ENCODE peak calls at places on chromosomes 1 and 21, in eight cellular contexts. One of them, this sample, is unnamed.

GRCh38 chr1:101816262-101816661 is 180.5 kb downstream of the OLFM3 start:
- DNase-seq in brain microvascular endothelial cell: no peak
- DNase-seq in GM12864: no peak
- DNase-seq in CD4-positive, alpha-beta T cell: no peak
- DNase-seq in GM20000: no peak
- DNase-seq in progenitor cell of endocrine pancreas: no peak
- DNase-seq in CD8-positive, alpha-beta T cell: no peak
- DNase-seq in bronchial epithelial cell: no peak
- DNase-seq in this sample: no peak

GRCh38 chr1:49544615-49545014 is 479.1 kb downstream of the AGBL4 start:
- DNase-seq in progenitor cell of endocrine pancreas: no peak
- DNase-seq in brain microvascular endothelial cell: no peak
- DNase-seq in CD4-positive, alpha-beta T cell: no peak
- DNase-seq in CD8-positive, alpha-beta T cell: no peak
- DNase-seq in GM20000: no peak
- DNase-seq in bronchial epithelial cell: no peak
- DNase-seq in GM12864: no peak
- DNase-seq in this sample: no peak

GRCh38 chr1:208048904-208049303 is 138.0 kb upstream of the CD34 start:
- DNase-seq in GM20000: no peak
- DNase-seq in bronchial epithelial cell: peak
- DNase-seq in CD4-positive, alpha-beta T cell: no peak
- DNase-seq in GM12864: no peak
- DNase-seq in brain microvascular endothelial cell: no peak
- DNase-seq in CD8-positive, alpha-beta T cell: no peak
- DNase-seq in progenitor cell of endocrine pancreas: no peak
- DNase-seq in this sample: no peak

GRCh38 chr1:85940621-85941306 is 215.8 kb downstream of the COL24A1 start:
- DNase-seq in CD8-positive, alpha-beta T cell: no peak
- DNase-seq in GM20000: no peak
- DNase-seq in brain microvascular endothelial cell: no peak
- DNase-seq in GM12864: no peak
- DNase-seq in bronchial epithelial cell: no peak
- DNase-seq in progenitor cell of endocrine pancreas: no peak
- DNase-seq in CD4-positive, alpha-beta T cell: no peak
- DNase-seq in this sample: no peak

GRCh38 chr1:202810615-202811295 is at the start of gene PCAT6:
- DNase-seq in CD8-positive, alpha-beta T cell: peak
- DNase-seq in GM20000: peak
- DNase-seq in GM12864: peak
- DNase-seq in progenitor cell of endocrine pancreas: peak
- DNase-seq in CD4-positive, alpha-beta T cell: peak
- DNase-seq in bronchial epithelial cell: peak
- DNase-seq in brain microvascular endothelial cell: peak
- DNase-seq in this sample: peak

GRCh38 chr1:234607091-234608025 is 2.6 kb downstream of the IRF2BP2 start:
- DNase-seq in GM12864: no peak
- DNase-seq in bronchial epithelial cell: no peak
- DNase-seq in brain microvascular endothelial cell: no peak
- DNase-seq in GM20000: no peak
- DNase-seq in progenitor cell of endocrine pancreas: no peak
- DNase-seq in CD8-positive, alpha-beta T cell: peak
- DNase-seq in CD4-positive, alpha-beta T cell: peak
- DNase-seq in this sample: no peak

GRCh38 chr1:55298167-55298894 is 83.2 kb upstream of the USP24 start:
- DNase-seq in CD4-positive, alpha-beta T cell: no peak
- DNase-seq in progenitor cell of endocrine pancreas: no peak
- DNase-seq in GM20000: no peak
- DNase-seq in bronchial epithelial cell: no peak
- DNase-seq in brain microvascular endothelial cell: no peak
- DNase-seq in CD8-positive, alpha-beta T cell: no peak
- DNase-seq in GM12864: no peak
- DNase-seq in this sample: no peak

GRCh38 chr1:92945748-92946270 is 15.5 kb downstream of the DIPK1A start:
- DNase-seq in CD8-positive, alpha-beta T cell: no peak
- DNase-seq in brain microvascular endothelial cell: no peak
- DNase-seq in progenitor cell of endocrine pancreas: no peak
- DNase-seq in CD4-positive, alpha-beta T cell: no peak
- DNase-seq in GM12864: no peak
- DNase-seq in GM20000: no peak
- DNase-seq in bronchial epithelial cell: no peak
- DNase-seq in this sample: no peak

GRCh38 chr1:62725255-62725654 is 37.1 kb upstream of the DOCK7 start:
- DNase-seq in GM20000: peak
- DNase-seq in progenitor cell of endocrine pancreas: no peak
- DNase-seq in CD4-positive, alpha-beta T cell: no peak
- DNase-seq in brain microvascular endothelial cell: peak
- DNase-seq in GM12864: no peak
- DNase-seq in CD8-positive, alpha-beta T cell: no peak
- DNase-seq in bronchial epithelial cell: peak
- DNase-seq in this sample: no peak

GRCh38 chr1:221548942-221549341 is 192.9 kb downstream of the DUSP10 start:
- DNase-seq in bronchial epithelial cell: no peak
- DNase-seq in CD8-positive, alpha-beta T cell: no peak
- DNase-seq in brain microvascular endothelial cell: no peak
- DNase-seq in GM12864: no peak
- DNase-seq in progenitor cell of endocrine pancreas: no peak
- DNase-seq in GM20000: no peak
- DNase-seq in CD4-positive, alpha-beta T cell: no peak
- DNase-seq in this sample: no peak

GRCh38 chr1:228882785-228883450 is 147.6 kb downstream of the RHOU start:
- DNase-seq in progenitor cell of endocrine pancreas: no peak
- DNase-seq in CD8-positive, alpha-beta T cell: no peak
- DNase-seq in CD4-positive, alpha-beta T cell: no peak
- DNase-seq in brain microvascular endothelial cell: no peak
- DNase-seq in GM12864: no peak
- DNase-seq in bronchial epithelial cell: no peak
- DNase-seq in GM20000: no peak
- DNase-seq in this sample: no peak

GRCh38 chr1:16120940-16121410 is 34.9 kb downstream of the EPHA2 start:
- DNase-seq in CD4-positive, alpha-beta T cell: no peak
- DNase-seq in CD8-positive, alpha-beta T cell: no peak
- DNase-seq in bronchial epithelial cell: peak
- DNase-seq in progenitor cell of endocrine pancreas: no peak
- DNase-seq in GM12864: no peak
- DNase-seq in GM20000: no peak
- DNase-seq in brain microvascular endothelial cell: no peak
- DNase-seq in this sample: no peak

GRCh38 chr1:181424786-181425403 is 58.4 kb upstream of the CACNA1E start:
- DNase-seq in GM12864: no peak
- DNase-seq in bronchial epithelial cell: peak
- DNase-seq in GM20000: peak
- DNase-seq in CD8-positive, alpha-beta T cell: peak
- DNase-seq in CD4-positive, alpha-beta T cell: peak
- DNase-seq in progenitor cell of endocrine pancreas: peak
- DNase-seq in brain microvascular endothelial cell: peak
- DNase-seq in this sample: peak

GRCh38 chr1:16420719-16421118 is 16.5 kb downstream of the SPATA21 start:
- DNase-seq in GM12864: peak
- DNase-seq in GM20000: peak
- DNase-seq in bronchial epithelial cell: no peak
- DNase-seq in CD8-positive, alpha-beta T cell: peak
- DNase-seq in brain microvascular endothelial cell: no peak
- DNase-seq in progenitor cell of endocrine pancreas: no peak
- DNase-seq in CD4-positive, alpha-beta T cell: peak
- DNase-seq in this sample: no peak

GRCh38 chr1:198771562-198772153 is 132.8 kb downstream of the PTPRC start:
- DNase-seq in CD4-positive, alpha-beta T cell: no peak
- DNase-seq in GM12864: no peak
- DNase-seq in bronchial epithelial cell: peak
- DNase-seq in CD8-positive, alpha-beta T cell: no peak
- DNase-seq in progenitor cell of endocrine pancreas: no peak
- DNase-seq in GM20000: peak
- DNase-seq in brain microvascular endothelial cell: peak
- DNase-seq in this sample: no peak

GRCh38 chr21:44984792-44985440 is 45.1 kb downstream of the SLX9 start:
- DNase-seq in bronchial epithelial cell: no peak
- DNase-seq in GM20000: no peak
- DNase-seq in CD4-positive, alpha-beta T cell: no peak
- DNase-seq in GM12864: no peak
- DNase-seq in CD8-positive, alpha-beta T cell: no peak
- DNase-seq in brain microvascular endothelial cell: no peak
- DNase-seq in progenitor cell of endocrine pancreas: no peak
- DNase-seq in this sample: no peak

GRCh38 chr1:180027949-180028445 is 73.4 kb downstream of the CEP350 start:
- DNase-seq in GM12864: no peak
- DNase-seq in bronchial epithelial cell: peak
- DNase-seq in CD8-positive, alpha-beta T cell: no peak
- DNase-seq in CD4-positive, alpha-beta T cell: no peak
- DNase-seq in progenitor cell of endocrine pancreas: no peak
- DNase-seq in brain microvascular endothelial cell: peak
- DNase-seq in GM20000: no peak
- DNase-seq in this sample: no peak

DNA sequence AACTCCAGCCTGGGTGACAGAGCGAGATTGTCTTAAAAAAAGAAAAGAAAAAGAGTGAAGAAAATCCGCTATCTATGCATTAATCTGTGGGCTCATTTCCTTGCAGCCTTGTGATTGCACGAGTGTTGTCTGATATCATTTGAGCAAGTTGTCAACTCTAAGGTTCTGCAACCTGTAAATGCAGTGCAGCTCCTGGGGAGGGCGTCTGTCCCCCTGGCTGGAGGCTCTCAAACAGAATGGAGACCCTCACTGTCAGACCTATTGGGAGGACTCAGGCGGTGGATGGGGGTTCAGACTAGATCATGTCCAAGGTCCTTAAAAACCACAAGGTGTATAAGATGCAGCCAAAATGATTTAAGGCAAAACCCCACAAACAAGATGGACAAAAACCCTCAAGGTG is 6.2 kb downstream of the CORT start:
- DNase-seq in progenitor cell of endocrine pancreas: no peak
- DNase-seq in CD4-positive, alpha-beta T cell: no peak
- DNase-seq in GM20000: no peak
- DNase-seq in brain microvascular endothelial cell: no peak
- DNase-seq in CD8-positive, alpha-beta T cell: no peak
- DNase-seq in GM12864: no peak
- DNase-seq in bronchial epithelial cell: no peak
- DNase-seq in this sample: no peak
- TF ChIP-seq CTCF in progenitor cell of endocrine pancreas: no peak
- TF ChIP-seq CTCF in CD4-positive, alpha-beta T cell: no peak
- TF ChIP-seq CTCF in GM20000: no peak
- TF ChIP-seq CTCF in brain microvascular endothelial cell: peak
- TF ChIP-seq CTCF in CD8-positive, alpha-beta T cell: no peak
- TF ChIP-seq CTCF in GM12864: no peak
- TF ChIP-seq CTCF in bronchial epithelial cell: peak
- TF ChIP-seq CTCF in this sample: no peak

GRCh38 chr1:21666572-21667320 is 2.4 kb downstream of the RAP1GAP start:
- DNase-seq in bronchial epithelial cell: no peak
- DNase-seq in GM12864: no peak
- DNase-seq in CD8-positive, alpha-beta T cell: no peak
- DNase-seq in progenitor cell of endocrine pancreas: no peak
- DNase-seq in brain microvascular endothelial cell: no peak
- DNase-seq in GM20000: no peak
- DNase-seq in CD4-positive, alpha-beta T cell: no peak
- DNase-seq in this sample: no peak

GRCh38 chr1:21669033-21669286 is 197 bp downstream of the RAP1GAP start:
- DNase-seq in bronchial epithelial cell: no peak
- DNase-seq in brain microvascular endothelial cell: no peak
- DNase-seq in CD4-positive, alpha-beta T cell: no peak
- DNase-seq in GM12864: no peak
- DNase-seq in progenitor cell of endocrine pancreas: no peak
- DNase-seq in GM20000: no peak
- DNase-seq in CD8-positive, alpha-beta T cell: no peak
- DNase-seq in this sample: no peak

GRCh38 chr1:21669287-21670058 is at the start of gene RAP1GAP:
- DNase-seq in CD4-positive, alpha-beta T cell: no peak
- DNase-seq in GM20000: peak
- DNase-seq in GM12864: no peak
- DNase-seq in CD8-positive, alpha-beta T cell: peak
- DNase-seq in bronchial epithelial cell: no peak
- DNase-seq in progenitor cell of endocrine pancreas: no peak
- DNase-seq in brain microvascular endothelial cell: no peak
- DNase-seq in this sample: no peak

GRCh38 chr1:21667348-21668231 is 1.6 kb downstream of the RAP1GAP start:
- DNase-seq in CD4-positive, alpha-beta T cell: no peak
- DNase-seq in GM20000: peak
- DNase-seq in progenitor cell of endocrine pancreas: no peak
- DNase-seq in brain microvascular endothelial cell: no peak
- DNase-seq in bronchial epithelial cell: no peak
- DNase-seq in GM12864: no peak
- DNase-seq in CD8-positive, alpha-beta T cell: no peak
- DNase-seq in this sample: no peak

GRCh38 chr1:21668232-21669032 is 725 bp downstream of the RAP1GAP start:
- DNase-seq in progenitor cell of endocrine pancreas: no peak
- DNase-seq in bronchial epithelial cell: no peak
- DNase-seq in CD8-positive, alpha-beta T cell: no peak
- DNase-seq in brain microvascular endothelial cell: no peak
- DNase-seq in CD4-positive, alpha-beta T cell: no peak
- DNase-seq in GM20000: peak
- DNase-seq in GM12864: no peak
- DNase-seq in this sample: no peak
- TF ChIP-seq CTCF in progenitor cell of endocrine pancreas: peak
- TF ChIP-seq CTCF in bronchial epithelial cell: no peak
- TF ChIP-seq CTCF in CD8-positive, alpha-beta T cell: no peak
- TF ChIP-seq CTCF in brain microvascular endothelial cell: peak
- TF ChIP-seq CTCF in CD4-positive, alpha-beta T cell: no peak
- TF ChIP-seq CTCF in GM20000: no peak
- TF ChIP-seq CTCF in GM12864: no peak
- TF ChIP-seq CTCF in this sample: no peak

DNA sequence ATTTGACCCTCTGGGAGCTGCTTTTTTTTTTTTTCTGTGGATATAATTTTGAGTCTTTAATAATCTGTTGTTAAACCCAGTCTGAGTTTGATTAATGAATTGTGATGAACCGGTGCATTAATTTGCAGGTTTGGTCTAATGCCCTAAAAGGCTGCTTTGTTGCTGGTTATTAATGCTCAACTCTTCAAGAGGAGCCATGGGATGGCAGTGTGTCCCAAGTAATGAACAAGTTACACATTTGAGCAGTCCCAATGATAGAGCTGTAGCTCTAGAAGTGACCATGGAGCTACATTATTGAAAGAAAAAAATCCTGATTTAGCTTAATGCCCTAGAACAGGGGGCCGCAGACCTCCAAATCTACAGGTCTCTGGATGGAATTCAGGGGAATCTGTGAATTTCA is 53.1 kb downstream of the RWDD3 start:
- DNase-seq in brain microvascular endothelial cell: no peak
- DNase-seq in CD8-positive, alpha-beta T cell: no peak
- DNase-seq in progenitor cell of endocrine pancreas: no peak
- DNase-seq in CD4-positive, alpha-beta T cell: no peak
- DNase-seq in GM12864: no peak
- DNase-seq in bronchial epithelial cell: peak
- DNase-seq in GM20000: no peak
- DNase-seq in this sample: no peak
- TF ChIP-seq CTCF in brain microvascular endothelial cell: no peak
- TF ChIP-seq CTCF in CD8-positive, alpha-beta T cell: no peak
- TF ChIP-seq CTCF in progenitor cell of endocrine pancreas: peak
- TF ChIP-seq CTCF in CD4-positive, alpha-beta T cell: no peak
- TF ChIP-seq CTCF in GM12864: no peak
- TF ChIP-seq CTCF in bronchial epithelial cell: no peak
- TF ChIP-seq CTCF in GM20000: no peak
- TF ChIP-seq CTCF in this sample: no peak

DNA sequence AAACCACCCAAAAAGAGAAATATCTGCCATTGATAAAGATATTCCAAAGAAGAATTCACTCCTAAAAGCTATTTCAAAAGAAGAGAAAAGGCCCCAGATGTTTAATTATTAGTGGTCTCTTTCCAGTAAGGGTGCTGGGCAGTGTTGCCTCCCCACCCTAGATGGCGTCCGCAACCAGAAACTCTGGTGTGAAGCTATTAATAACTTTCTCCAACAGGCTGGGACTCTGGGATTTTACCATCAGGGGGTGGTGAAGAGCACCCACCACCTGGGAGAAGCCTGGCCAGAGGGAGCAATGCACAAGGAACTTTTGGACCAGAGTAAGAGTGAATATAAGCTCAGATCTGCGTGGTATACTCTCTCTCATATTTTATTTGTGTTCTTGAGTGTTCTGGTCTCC is 115.4 kb upstream of the TIAM1 start:
- DNase-seq in progenitor cell of endocrine pancreas: no peak
- DNase-seq in brain microvascular endothelial cell: no peak
- DNase-seq in bronchial epithelial cell: no peak
- DNase-seq in CD8-positive, alpha-beta T cell: no peak
- DNase-seq in CD4-positive, alpha-beta T cell: no peak
- DNase-seq in GM20000: no peak
- DNase-seq in GM12864: no peak
- DNase-seq in this sample: no peak
- TF ChIP-seq CTCF in progenitor cell of endocrine pancreas: peak
- TF ChIP-seq CTCF in brain microvascular endothelial cell: peak
- TF ChIP-seq CTCF in bronchial epithelial cell: no peak
- TF ChIP-seq CTCF in CD8-positive, alpha-beta T cell: no peak
- TF ChIP-seq CTCF in CD4-positive, alpha-beta T cell: no peak
- TF ChIP-seq CTCF in GM20000: no peak
- TF ChIP-seq CTCF in GM12864: no peak
- TF ChIP-seq CTCF in this sample: no peak

This sample was measured in mesothelial cell of epicardium.